ENCODE peak calls at places on chromosome 19, in seven cellular contexts. One of them, this sample, is unnamed. For H3K4me1, the result is how much of the 10 kb centered on the place peaks cover.

GRCh38 chr19:5324947-5325346 is 15.7 kb downstream of the PTPRS start:
- DNase-seq in H9: no peak
- DNase-seq in lower lobe of right lung: no peak
- DNase-seq in tibial artery: no peak
- DNase-seq in mammary epithelial cell: no peak
- DNase-seq in tibial nerve: no peak
- DNase-seq in fibroblast of lung: no peak
- DNase-seq in this sample: no peak

GRCh38 chr19:28023064-28023463 is 1189.9 kb downstream of the UQCRFS1 start:
- DNase-seq in fibroblast of lung: no peak
- DNase-seq in mammary epithelial cell: no peak
- DNase-seq in H9: no peak
- DNase-seq in tibial artery: no peak
- DNase-seq in lower lobe of right lung: no peak
- DNase-seq in tibial nerve: no peak
- DNase-seq in this sample: no peak

GRCh38 chr19:3346677-3347353 is 19.6 kb upstream of the NFIC start:
- DNase-seq in fibroblast of lung: peak
- DNase-seq in tibial nerve: peak
- DNase-seq in mammary epithelial cell: no peak
- DNase-seq in tibial artery: peak
- DNase-seq in H9: no peak
- DNase-seq in lower lobe of right lung: no peak
- DNase-seq in this sample: peak

GRCh38 chr19:10758978-10759377 is 41.1 kb downstream of the DNM2 start:
- DNase-seq in tibial artery: no peak
- DNase-seq in mammary epithelial cell: no peak
- DNase-seq in fibroblast of lung: no peak
- DNase-seq in tibial nerve: no peak
- DNase-seq in H9: no peak
- DNase-seq in lower lobe of right lung: no peak
- DNase-seq in this sample: no peak

GRCh38 chr19:31312004-31312403 is 37.2 kb downstream of the TSHZ3 start:
- DNase-seq in mammary epithelial cell: peak
- DNase-seq in fibroblast of lung: peak
- DNase-seq in tibial artery: no peak
- DNase-seq in H9: no peak
- DNase-seq in tibial nerve: no peak
- DNase-seq in lower lobe of right lung: no peak
- DNase-seq in this sample: no peak

GRCh38 chr19:14954071-14954655 is 12.9 kb downstream of the OR7C2 start:
- DNase-seq in fibroblast of lung: no peak
- DNase-seq in tibial artery: no peak
- DNase-seq in tibial nerve: no peak
- DNase-seq in mammary epithelial cell: peak
- DNase-seq in lower lobe of right lung: no peak
- DNase-seq in H9: peak
- DNase-seq in this sample: no peak

GRCh38 chr19:5607318-5608270 is 15.0 kb downstream of the SAFB2 start:
- DNase-seq in mammary epithelial cell: no peak
- DNase-seq in H9: no peak
- DNase-seq in lower lobe of right lung: no peak
- DNase-seq in tibial artery: no peak
- DNase-seq in fibroblast of lung: no peak
- DNase-seq in tibial nerve: no peak
- DNase-seq in this sample: no peak

GRCh38 chr19:45276284-45276687 is 25.2 kb downstream of the MARK4 start:
- DNase-seq in fibroblast of lung: peak
- DNase-seq in tibial artery: no peak
- DNase-seq in lower lobe of right lung: no peak
- DNase-seq in tibial nerve: no peak
- DNase-seq in mammary epithelial cell: no peak
- DNase-seq in H9: no peak
- DNase-seq in this sample: no peak

GRCh38 chr19:5048091-5048726 is 79.3 kb downstream of the KDM4B start:
- DNase-seq in lower lobe of right lung: peak
- DNase-seq in H9: peak
- DNase-seq in tibial artery: peak
- DNase-seq in mammary epithelial cell: peak
- DNase-seq in fibroblast of lung: peak
- DNase-seq in tibial nerve: peak
- DNase-seq in this sample: peak

GRCh38 chr19:22052644-22053013 is 345 bp downstream of the ZNF257 start:
- DNase-seq in tibial nerve: no peak
- DNase-seq in mammary epithelial cell: no peak
- DNase-seq in tibial artery: no peak
- DNase-seq in H9: no peak
- DNase-seq in fibroblast of lung: no peak
- DNase-seq in lower lobe of right lung: no peak
- DNase-seq in this sample: no peak

GRCh38 chr19:29831041-29831548 is 19.3 kb downstream of the CCNE1 start:
- DNase-seq in mammary epithelial cell: peak
- DNase-seq in fibroblast of lung: no peak
- DNase-seq in tibial nerve: no peak
- DNase-seq in lower lobe of right lung: no peak
- DNase-seq in H9: no peak
- DNase-seq in tibial artery: no peak
- DNase-seq in this sample: no peak

GRCh38 chr19:1361601-1362384 is 21.9 kb upstream of the NDUFS7 start:
- DNase-seq in lower lobe of right lung: no peak
- DNase-seq in tibial artery: no peak
- DNase-seq in fibroblast of lung: peak
- DNase-seq in tibial nerve: no peak
- DNase-seq in mammary epithelial cell: no peak
- DNase-seq in H9: no peak
- DNase-seq in this sample: no peak

GRCh38 chr19:40419066-40419612 is 6.0 kb upstream of the PRX start:
- DNase-seq in H9: peak
- DNase-seq in mammary epithelial cell: no peak
- DNase-seq in lower lobe of right lung: no peak
- DNase-seq in tibial artery: no peak
- DNase-seq in tibial nerve: no peak
- DNase-seq in fibroblast of lung: no peak
- DNase-seq in this sample: no peak

GRCh38 chr19:8731428-8732169 is 10.2 kb downstream of the OR2Z1 start:
- DNase-seq in lower lobe of right lung: no peak
- DNase-seq in tibial nerve: no peak
- DNase-seq in mammary epithelial cell: no peak
- DNase-seq in fibroblast of lung: no peak
- DNase-seq in tibial artery: no peak
- DNase-seq in H9: no peak
- DNase-seq in this sample: no peak

GRCh38 chr19:18507727-18508440 is 14.0 kb downstream of the ELL start:
- DNase-seq in tibial artery: peak
- DNase-seq in lower lobe of right lung: no peak
- DNase-seq in tibial nerve: no peak
- DNase-seq in H9: no peak
- DNase-seq in mammary epithelial cell: no peak
- DNase-seq in fibroblast of lung: peak
- DNase-seq in this sample: peak
- TF ChIP-seq CTCF in tibial artery: no peak
- TF ChIP-seq CTCF in lower lobe of right lung: no peak
- TF ChIP-seq CTCF in tibial nerve: peak
- TF ChIP-seq CTCF in H9: no peak
- TF ChIP-seq CTCF in mammary epithelial cell: no peak
- TF ChIP-seq CTCF in fibroblast of lung: no peak
- TF ChIP-seq CTCF in this sample: peak

GRCh38 chr19:46716672-46717033 is 261 bp downstream of the PRKD2 start:
- DNase-seq in fibroblast of lung: no peak
- DNase-seq in tibial nerve: no peak
- DNase-seq in mammary epithelial cell: no peak
- DNase-seq in lower lobe of right lung: no peak
- DNase-seq in tibial artery: no peak
- DNase-seq in H9: no peak
- DNase-seq in this sample: no peak

GRCh38 chr19:46716013-46716671 is 772 bp downstream of the PRKD2 start:
- DNase-seq in mammary epithelial cell: no peak
- DNase-seq in tibial artery: peak
- DNase-seq in lower lobe of right lung: peak
- DNase-seq in tibial nerve: no peak
- DNase-seq in H9: peak
- DNase-seq in fibroblast of lung: no peak
- DNase-seq in this sample: no peak

GRCh38 chr19:46715620-46716012 is 1.3 kb downstream of the PRKD2 start:
- DNase-seq in H9: no peak
- DNase-seq in tibial artery: no peak
- DNase-seq in tibial nerve: no peak
- DNase-seq in lower lobe of right lung: peak
- DNase-seq in fibroblast of lung: no peak
- DNase-seq in mammary epithelial cell: no peak
- DNase-seq in this sample: no peak

GRCh38 chr19:46714523-46715106 is 2.3 kb downstream of the PRKD2 start:
- DNase-seq in lower lobe of right lung: no peak
- DNase-seq in H9: no peak
- DNase-seq in tibial nerve: no peak
- DNase-seq in mammary epithelial cell: no peak
- DNase-seq in tibial artery: no peak
- DNase-seq in fibroblast of lung: no peak
- DNase-seq in this sample: no peak

GRCh38 chr19:46713781-46714522 is 3.0 kb downstream of the PRKD2 start:
- DNase-seq in tibial nerve: peak
- DNase-seq in lower lobe of right lung: peak
- DNase-seq in fibroblast of lung: peak
- DNase-seq in H9: peak
- DNase-seq in mammary epithelial cell: peak
- DNase-seq in tibial artery: peak
- DNase-seq in this sample: peak
- H3K4me1 ChIP-seq in tibial nerve: under half
- H3K4me1 ChIP-seq in lower lobe of right lung: under half
- H3K4me1 ChIP-seq in fibroblast of lung: under half
- H3K4me1 ChIP-seq in H9: under half
- H3K4me1 ChIP-seq in mammary epithelial cell: under half
- H3K4me1 ChIP-seq in tibial artery: under half
- H3K4me1 ChIP-seq in this sample: half or more

GRCh38 chr19:35476149-35476548 is 14.1 kb downstream of the KRTDAP start:
- DNase-seq in lower lobe of right lung: no peak
- DNase-seq in H9: peak
- DNase-seq in tibial artery: no peak
- DNase-seq in tibial nerve: no peak
- DNase-seq in fibroblast of lung: no peak
- DNase-seq in mammary epithelial cell: peak
- DNase-seq in this sample: no peak
- TF ChIP-seq CTCF in lower lobe of right lung: no peak
- TF ChIP-seq CTCF in H9: peak
- TF ChIP-seq CTCF in tibial artery: no peak
- TF ChIP-seq CTCF in tibial nerve: no peak
- TF ChIP-seq CTCF in fibroblast of lung: no peak
- TF ChIP-seq CTCF in mammary epithelial cell: peak
- TF ChIP-seq CTCF in this sample: no peak

GRCh38 chr19:35925501-35925900 is 10.7 kb upstream of the LRFN3 start:
- DNase-seq in mammary epithelial cell: no peak
- DNase-seq in tibial nerve: no peak
- DNase-seq in tibial artery: no peak
- DNase-seq in fibroblast of lung: no peak
- DNase-seq in lower lobe of right lung: no peak
- DNase-seq in H9: no peak
- DNase-seq in this sample: no peak
- H3K4me1 ChIP-seq in mammary epithelial cell: under half
- H3K4me1 ChIP-seq in tibial nerve: under half
- H3K4me1 ChIP-seq in tibial artery: under half
- H3K4me1 ChIP-seq in fibroblast of lung: under half
- H3K4me1 ChIP-seq in lower lobe of right lung: under half
- H3K4me1 ChIP-seq in H9: under half
- H3K4me1 ChIP-seq in this sample: under half

GRCh38 chr19:16325161-16325527 is 518 bp downstream of the KLF2 start:
- DNase-seq in tibial nerve: no peak
- DNase-seq in lower lobe of right lung: peak
- DNase-seq in fibroblast of lung: no peak
- DNase-seq in mammary epithelial cell: no peak
- DNase-seq in H9: peak
- DNase-seq in tibial artery: no peak
- DNase-seq in this sample: peak
- TF ChIP-seq CTCF in tibial nerve: peak
- TF ChIP-seq CTCF in lower lobe of right lung: no peak
- TF ChIP-seq CTCF in fibroblast of lung: no peak
- TF ChIP-seq CTCF in mammary epithelial cell: no peak
- TF ChIP-seq CTCF in H9: no peak
- TF ChIP-seq CTCF in tibial artery: no peak
- TF ChIP-seq CTCF in this sample: peak

GRCh38 chr19:51063664-51064063 is 1.2 kb downstream of the KLK13 start:
- DNase-seq in H9: peak
- DNase-seq in mammary epithelial cell: no peak
- DNase-seq in tibial artery: no peak
- DNase-seq in fibroblast of lung: no peak
- DNase-seq in tibial nerve: no peak
- DNase-seq in lower lobe of right lung: no peak
- DNase-seq in this sample: no peak
- H3K4me1 ChIP-seq in H9: under half
- H3K4me1 ChIP-seq in mammary epithelial cell: under half
- H3K4me1 ChIP-seq in tibial artery: under half
- H3K4me1 ChIP-seq in fibroblast of lung: under half
- H3K4me1 ChIP-seq in tibial nerve: under half
- H3K4me1 ChIP-seq in lower lobe of right lung: under half
- H3K4me1 ChIP-seq in this sample: under half

GRCh38 chr19:49413348-49413747 is 9.9 kb downstream of the PTH2 start:
- DNase-seq in mammary epithelial cell: no peak
- DNase-seq in fibroblast of lung: peak
- DNase-seq in lower lobe of right lung: no peak
- DNase-seq in tibial nerve: no peak
- DNase-seq in tibial artery: no peak
- DNase-seq in H9: no peak
- DNase-seq in this sample: no peak

GRCh38 chr19:49417090-49417489 is 6.2 kb downstream of the PTH2 start:
- DNase-seq in tibial nerve: no peak
- DNase-seq in mammary epithelial cell: no peak
- DNase-seq in H9: peak
- DNase-seq in tibial artery: no peak
- DNase-seq in fibroblast of lung: no peak
- DNase-seq in lower lobe of right lung: no peak
- DNase-seq in this sample: no peak

GRCh38 chr19:49415102-49415809 is 8.0 kb downstream of the PTH2 start:
- DNase-seq in mammary epithelial cell: no peak
- DNase-seq in fibroblast of lung: no peak
- DNase-seq in tibial artery: no peak
- DNase-seq in H9: no peak
- DNase-seq in tibial nerve: no peak
- DNase-seq in lower lobe of right lung: no peak
- DNase-seq in this sample: no peak

GRCh38 chr19:49414256-49414655 is 9.0 kb downstream of the PTH2 start:
- DNase-seq in mammary epithelial cell: no peak
- DNase-seq in tibial artery: no peak
- DNase-seq in fibroblast of lung: no peak
- DNase-seq in tibial nerve: no peak
- DNase-seq in H9: no peak
- DNase-seq in lower lobe of right lung: no peak
- DNase-seq in this sample: no peak

GRCh38 chr19:49415810-49416200 is 7.4 kb downstream of the PTH2 start:
- DNase-seq in mammary epithelial cell: no peak
- DNase-seq in lower lobe of right lung: no peak
- DNase-seq in H9: no peak
- DNase-seq in tibial nerve: no peak
- DNase-seq in tibial artery: no peak
- DNase-seq in fibroblast of lung: no peak
- DNase-seq in this sample: no peak
- TF ChIP-seq CTCF in mammary epithelial cell: no peak
- TF ChIP-seq CTCF in lower lobe of right lung: no peak
- TF ChIP-seq CTCF in H9: no peak
- TF ChIP-seq CTCF in tibial nerve: no peak
- TF ChIP-seq CTCF in tibial artery: no peak
- TF ChIP-seq CTCF in fibroblast of lung: no peak
- TF ChIP-seq CTCF in this sample: no peak

This sample was measured in left ventricle myocardium inferior.